ENCODE peak calls at places on chromosomes 6 and 20, in ten cellular contexts. One of them, this sample, is unnamed.

GRCh38 chr6:16596890-16597331 is 164.3 kb downstream of the ATXN1 start:
- DNase-seq in hypothalamus: no peak
- DNase-seq in stimulated activated CD8-positive, alpha-beta memory T cell treated with anti-CD3 and anti-CD28 coated beads, Interleukin-15, amount 100 ng/mL, for 48 hours: no peak
- DNase-seq in CD4-positive, alpha-beta memory T cell: no peak
- DNase-seq in AG10803: no peak
- DNase-seq in kidney tubule cell: no peak
- DNase-seq in HCT116: no peak
- DNase-seq in SHP77 treated with DMSO at 0.1 percent for 48 hours: no peak
- DNase-seq in neuronal stem cell: no peak
- DNase-seq in cardiac septum: no peak
- DNase-seq in this sample: no peak

GRCh38 chr6:31350551-31350950 is 6.4 kb downstream of the HLA-B start:
- DNase-seq in AG10803: no peak
- DNase-seq in HCT116: no peak
- DNase-seq in hypothalamus: no peak
- DNase-seq in cardiac septum: no peak
- DNase-seq in SHP77 treated with DMSO at 0.1 percent for 48 hours: no peak
- DNase-seq in stimulated activated CD8-positive, alpha-beta memory T cell treated with anti-CD3 and anti-CD28 coated beads, Interleukin-15, amount 100 ng/mL, for 48 hours: no peak
- DNase-seq in CD4-positive, alpha-beta memory T cell: no peak
- DNase-seq in neuronal stem cell: no peak
- DNase-seq in kidney tubule cell: no peak
- DNase-seq in this sample: no peak

GRCh38 chr20:14055127-14055742 is 59.9 kb downstream of the MACROD2 start:
- DNase-seq in SHP77 treated with DMSO at 0.1 percent for 48 hours: peak
- DNase-seq in cardiac septum: no peak
- DNase-seq in kidney tubule cell: peak
- DNase-seq in stimulated activated CD8-positive, alpha-beta memory T cell treated with anti-CD3 and anti-CD28 coated beads, Interleukin-15, amount 100 ng/mL, for 48 hours: no peak
- DNase-seq in HCT116: peak
- DNase-seq in hypothalamus: no peak
- DNase-seq in CD4-positive, alpha-beta memory T cell: peak
- DNase-seq in AG10803: peak
- DNase-seq in neuronal stem cell: peak
- DNase-seq in this sample: no peak

GRCh38 chr6:2026133-2026532 is 219.3 kb downstream of the GMDS start:
- DNase-seq in HCT116: no peak
- DNase-seq in SHP77 treated with DMSO at 0.1 percent for 48 hours: no peak
- DNase-seq in cardiac septum: no peak
- DNase-seq in neuronal stem cell: no peak
- DNase-seq in kidney tubule cell: peak
- DNase-seq in stimulated activated CD8-positive, alpha-beta memory T cell treated with anti-CD3 and anti-CD28 coated beads, Interleukin-15, amount 100 ng/mL, for 48 hours: no peak
- DNase-seq in AG10803: no peak
- DNase-seq in hypothalamus: no peak
- DNase-seq in CD4-positive, alpha-beta memory T cell: no peak
- DNase-seq in this sample: no peak

GRCh38 chr6:79704200-79704599 is 73.1 kb downstream of the SH3BGRL2 start:
- DNase-seq in SHP77 treated with DMSO at 0.1 percent for 48 hours: no peak
- DNase-seq in stimulated activated CD8-positive, alpha-beta memory T cell treated with anti-CD3 and anti-CD28 coated beads, Interleukin-15, amount 100 ng/mL, for 48 hours: no peak
- DNase-seq in cardiac septum: no peak
- DNase-seq in neuronal stem cell: no peak
- DNase-seq in HCT116: no peak
- DNase-seq in hypothalamus: no peak
- DNase-seq in AG10803: no peak
- DNase-seq in kidney tubule cell: no peak
- DNase-seq in CD4-positive, alpha-beta memory T cell: no peak
- DNase-seq in this sample: no peak

GRCh38 chr6:85644374-85644762 is 1.7 kb upstream of the SYNCRIP start:
- DNase-seq in SHP77 treated with DMSO at 0.1 percent for 48 hours: no peak
- DNase-seq in kidney tubule cell: no peak
- DNase-seq in AG10803: peak
- DNase-seq in HCT116: no peak
- DNase-seq in neuronal stem cell: no peak
- DNase-seq in cardiac septum: no peak
- DNase-seq in CD4-positive, alpha-beta memory T cell: no peak
- DNase-seq in stimulated activated CD8-positive, alpha-beta memory T cell treated with anti-CD3 and anti-CD28 coated beads, Interleukin-15, amount 100 ng/mL, for 48 hours: no peak
- DNase-seq in hypothalamus: no peak
- DNase-seq in this sample: no peak

GRCh38 chr6:6723792-6724318 is 135.3 kb downstream of the LY86 start:
- DNase-seq in kidney tubule cell: no peak
- DNase-seq in HCT116: no peak
- DNase-seq in hypothalamus: no peak
- DNase-seq in stimulated activated CD8-positive, alpha-beta memory T cell treated with anti-CD3 and anti-CD28 coated beads, Interleukin-15, amount 100 ng/mL, for 48 hours: no peak
- DNase-seq in cardiac septum: no peak
- DNase-seq in SHP77 treated with DMSO at 0.1 percent for 48 hours: no peak
- DNase-seq in CD4-positive, alpha-beta memory T cell: no peak
- DNase-seq in neuronal stem cell: no peak
- DNase-seq in AG10803: no peak
- DNase-seq in this sample: no peak

GRCh38 chr6:119540417-119540816 is 190.9 kb upstream of the MAN1A1 start:
- DNase-seq in HCT116: no peak
- DNase-seq in CD4-positive, alpha-beta memory T cell: no peak
- DNase-seq in stimulated activated CD8-positive, alpha-beta memory T cell treated with anti-CD3 and anti-CD28 coated beads, Interleukin-15, amount 100 ng/mL, for 48 hours: no peak
- DNase-seq in neuronal stem cell: no peak
- DNase-seq in cardiac septum: no peak
- DNase-seq in AG10803: no peak
- DNase-seq in hypothalamus: no peak
- DNase-seq in kidney tubule cell: peak
- DNase-seq in SHP77 treated with DMSO at 0.1 percent for 48 hours: no peak
- DNase-seq in this sample: no peak

GRCh38 chr6:158506577-158506976 is 53.3 kb upstream of the TMEM181 start:
- DNase-seq in kidney tubule cell: no peak
- DNase-seq in cardiac septum: no peak
- DNase-seq in HCT116: no peak
- DNase-seq in CD4-positive, alpha-beta memory T cell: no peak
- DNase-seq in neuronal stem cell: peak
- DNase-seq in hypothalamus: no peak
- DNase-seq in stimulated activated CD8-positive, alpha-beta memory T cell treated with anti-CD3 and anti-CD28 coated beads, Interleukin-15, amount 100 ng/mL, for 48 hours: no peak
- DNase-seq in AG10803: no peak
- DNase-seq in SHP77 treated with DMSO at 0.1 percent for 48 hours: peak
- DNase-seq in this sample: peak

GRCh38 chr6:21612067-21612745 is 18.7 kb downstream of the SOX4 start:
- DNase-seq in SHP77 treated with DMSO at 0.1 percent for 48 hours: no peak
- DNase-seq in cardiac septum: no peak
- DNase-seq in neuronal stem cell: no peak
- DNase-seq in HCT116: no peak
- DNase-seq in kidney tubule cell: no peak
- DNase-seq in AG10803: no peak
- DNase-seq in CD4-positive, alpha-beta memory T cell: no peak
- DNase-seq in stimulated activated CD8-positive, alpha-beta memory T cell treated with anti-CD3 and anti-CD28 coated beads, Interleukin-15, amount 100 ng/mL, for 48 hours: no peak
- DNase-seq in hypothalamus: no peak
- DNase-seq in this sample: no peak

GRCh38 chr6:114228675-114229074 is 114.1 kb downstream of the HS3ST5 start:
- DNase-seq in AG10803: no peak
- DNase-seq in stimulated activated CD8-positive, alpha-beta memory T cell treated with anti-CD3 and anti-CD28 coated beads, Interleukin-15, amount 100 ng/mL, for 48 hours: no peak
- DNase-seq in kidney tubule cell: no peak
- DNase-seq in HCT116: no peak
- DNase-seq in CD4-positive, alpha-beta memory T cell: no peak
- DNase-seq in neuronal stem cell: no peak
- DNase-seq in hypothalamus: no peak
- DNase-seq in cardiac septum: no peak
- DNase-seq in SHP77 treated with DMSO at 0.1 percent for 48 hours: no peak
- DNase-seq in this sample: no peak

GRCh38 chr20:32675223-32675975 is 1.7 kb upstream of the C20orf203 start:
- DNase-seq in AG10803: no peak
- DNase-seq in cardiac septum: no peak
- DNase-seq in neuronal stem cell: no peak
- DNase-seq in kidney tubule cell: no peak
- DNase-seq in SHP77 treated with DMSO at 0.1 percent for 48 hours: peak
- DNase-seq in stimulated activated CD8-positive, alpha-beta memory T cell treated with anti-CD3 and anti-CD28 coated beads, Interleukin-15, amount 100 ng/mL, for 48 hours: no peak
- DNase-seq in HCT116: no peak
- DNase-seq in CD4-positive, alpha-beta memory T cell: no peak
- DNase-seq in hypothalamus: no peak
- DNase-seq in this sample: no peak

GRCh38 chr6:147106759-147107401 is 97.3 kb upstream of the STXBP5 start:
- DNase-seq in HCT116: no peak
- DNase-seq in kidney tubule cell: no peak
- DNase-seq in cardiac septum: no peak
- DNase-seq in hypothalamus: no peak
- DNase-seq in neuronal stem cell: no peak
- DNase-seq in stimulated activated CD8-positive, alpha-beta memory T cell treated with anti-CD3 and anti-CD28 coated beads, Interleukin-15, amount 100 ng/mL, for 48 hours: no peak
- DNase-seq in AG10803: peak
- DNase-seq in CD4-positive, alpha-beta memory T cell: no peak
- DNase-seq in SHP77 treated with DMSO at 0.1 percent for 48 hours: no peak
- DNase-seq in this sample: no peak

GRCh38 chr20:43563429-43563828 is 4.6 kb downstream of the SGK2 start:
- DNase-seq in kidney tubule cell: no peak
- DNase-seq in HCT116: no peak
- DNase-seq in neuronal stem cell: no peak
- DNase-seq in AG10803: no peak
- DNase-seq in SHP77 treated with DMSO at 0.1 percent for 48 hours: no peak
- DNase-seq in CD4-positive, alpha-beta memory T cell: no peak
- DNase-seq in hypothalamus: no peak
- DNase-seq in cardiac septum: peak
- DNase-seq in stimulated activated CD8-positive, alpha-beta memory T cell treated with anti-CD3 and anti-CD28 coated beads, Interleukin-15, amount 100 ng/mL, for 48 hours: no peak
- DNase-seq in this sample: no peak

GRCh38 chr6:125701354-125701668 is 48.1 kb upstream of the HEY2 start:
- DNase-seq in SHP77 treated with DMSO at 0.1 percent for 48 hours: no peak
- DNase-seq in cardiac septum: no peak
- DNase-seq in AG10803: no peak
- DNase-seq in HCT116: no peak
- DNase-seq in hypothalamus: no peak
- DNase-seq in neuronal stem cell: no peak
- DNase-seq in CD4-positive, alpha-beta memory T cell: no peak
- DNase-seq in stimulated activated CD8-positive, alpha-beta memory T cell treated with anti-CD3 and anti-CD28 coated beads, Interleukin-15, amount 100 ng/mL, for 48 hours: no peak
- DNase-seq in kidney tubule cell: no peak
- DNase-seq in this sample: no peak

GRCh38 chr20:10648651-10649050 is 25.1 kb downstream of the JAG1 start:
- DNase-seq in stimulated activated CD8-positive, alpha-beta memory T cell treated with anti-CD3 and anti-CD28 coated beads, Interleukin-15, amount 100 ng/mL, for 48 hours: no peak
- DNase-seq in SHP77 treated with DMSO at 0.1 percent for 48 hours: no peak
- DNase-seq in cardiac septum: no peak
- DNase-seq in neuronal stem cell: no peak
- DNase-seq in AG10803: peak
- DNase-seq in hypothalamus: no peak
- DNase-seq in kidney tubule cell: peak
- DNase-seq in HCT116: no peak
- DNase-seq in CD4-positive, alpha-beta memory T cell: no peak
- DNase-seq in this sample: peak

GRCh38 chr20:53003420-53003819 is 31.3 kb downstream of the TSHZ2 start:
- DNase-seq in kidney tubule cell: peak
- DNase-seq in stimulated activated CD8-positive, alpha-beta memory T cell treated with anti-CD3 and anti-CD28 coated beads, Interleukin-15, amount 100 ng/mL, for 48 hours: no peak
- DNase-seq in SHP77 treated with DMSO at 0.1 percent for 48 hours: no peak
- DNase-seq in hypothalamus: no peak
- DNase-seq in CD4-positive, alpha-beta memory T cell: no peak
- DNase-seq in cardiac septum: no peak
- DNase-seq in AG10803: peak
- DNase-seq in HCT116: no peak
- DNase-seq in neuronal stem cell: peak
- DNase-seq in this sample: no peak

GRCh38 chr6:140833396-140833795 is 1299.3 kb upstream of the GJE1 start:
- DNase-seq in kidney tubule cell: no peak
- DNase-seq in HCT116: no peak
- DNase-seq in cardiac septum: no peak
- DNase-seq in AG10803: no peak
- DNase-seq in CD4-positive, alpha-beta memory T cell: no peak
- DNase-seq in neuronal stem cell: no peak
- DNase-seq in stimulated activated CD8-positive, alpha-beta memory T cell treated with anti-CD3 and anti-CD28 coated beads, Interleukin-15, amount 100 ng/mL, for 48 hours: no peak
- DNase-seq in SHP77 treated with DMSO at 0.1 percent for 48 hours: no peak
- DNase-seq in hypothalamus: no peak
- DNase-seq in this sample: no peak

GRCh38 chr6:33417127-33417902 is 592 bp downstream of the CUTA start:
- DNase-seq in CD4-positive, alpha-beta memory T cell: no peak
- DNase-seq in cardiac septum: no peak
- DNase-seq in kidney tubule cell: peak
- DNase-seq in HCT116: no peak
- DNase-seq in neuronal stem cell: no peak
- DNase-seq in stimulated activated CD8-positive, alpha-beta memory T cell treated with anti-CD3 and anti-CD28 coated beads, Interleukin-15, amount 100 ng/mL, for 48 hours: no peak
- DNase-seq in AG10803: peak
- DNase-seq in hypothalamus: no peak
- DNase-seq in SHP77 treated with DMSO at 0.1 percent for 48 hours: no peak
- DNase-seq in this sample: peak

GRCh38 chr6:12238191-12238590 is 52.0 kb upstream of the EDN1 start:
- DNase-seq in SHP77 treated with DMSO at 0.1 percent for 48 hours: no peak
- DNase-seq in AG10803: no peak
- DNase-seq in CD4-positive, alpha-beta memory T cell: no peak
- DNase-seq in HCT116: no peak
- DNase-seq in cardiac septum: no peak
- DNase-seq in neuronal stem cell: no peak
- DNase-seq in stimulated activated CD8-positive, alpha-beta memory T cell treated with anti-CD3 and anti-CD28 coated beads, Interleukin-15, amount 100 ng/mL, for 48 hours: peak
- DNase-seq in hypothalamus: no peak
- DNase-seq in kidney tubule cell: no peak
- DNase-seq in this sample: no peak

GRCh38 chr6:68343901-68344300 is 291.2 kb upstream of the ADGRB3 start:
- DNase-seq in neuronal stem cell: peak
- DNase-seq in SHP77 treated with DMSO at 0.1 percent for 48 hours: peak
- DNase-seq in hypothalamus: no peak
- DNase-seq in kidney tubule cell: peak
- DNase-seq in stimulated activated CD8-positive, alpha-beta memory T cell treated with anti-CD3 and anti-CD28 coated beads, Interleukin-15, amount 100 ng/mL, for 48 hours: no peak
- DNase-seq in HCT116: no peak
- DNase-seq in cardiac septum: no peak
- DNase-seq in AG10803: no peak
- DNase-seq in CD4-positive, alpha-beta memory T cell: no peak
- DNase-seq in this sample: no peak

GRCh38 chr6:156686429-156686939 is 90.7 kb upstream of the ARID1B start:
- DNase-seq in cardiac septum: no peak
- DNase-seq in hypothalamus: peak
- DNase-seq in AG10803: peak
- DNase-seq in SHP77 treated with DMSO at 0.1 percent for 48 hours: peak
- DNase-seq in HCT116: no peak
- DNase-seq in kidney tubule cell: peak
- DNase-seq in neuronal stem cell: no peak
- DNase-seq in CD4-positive, alpha-beta memory T cell: no peak
- DNase-seq in stimulated activated CD8-positive, alpha-beta memory T cell treated with anti-CD3 and anti-CD28 coated beads, Interleukin-15, amount 100 ng/mL, for 48 hours: no peak
- DNase-seq in this sample: no peak

GRCh38 chr20:62732356-62732755 is 23.7 kb downstream of the NTSR1 start:
- DNase-seq in CD4-positive, alpha-beta memory T cell: no peak
- DNase-seq in kidney tubule cell: no peak
- DNase-seq in hypothalamus: no peak
- DNase-seq in stimulated activated CD8-positive, alpha-beta memory T cell treated with anti-CD3 and anti-CD28 coated beads, Interleukin-15, amount 100 ng/mL, for 48 hours: no peak
- DNase-seq in HCT116: no peak
- DNase-seq in SHP77 treated with DMSO at 0.1 percent for 48 hours: no peak
- DNase-seq in neuronal stem cell: no peak
- DNase-seq in AG10803: no peak
- DNase-seq in cardiac septum: no peak
- DNase-seq in this sample: no peak

GRCh38 chr6:127520061-127520460 is 926 bp upstream of the MTCL3 start:
- DNase-seq in cardiac septum: no peak
- DNase-seq in HCT116: no peak
- DNase-seq in AG10803: no peak
- DNase-seq in stimulated activated CD8-positive, alpha-beta memory T cell treated with anti-CD3 and anti-CD28 coated beads, Interleukin-15, amount 100 ng/mL, for 48 hours: no peak
- DNase-seq in neuronal stem cell: peak
- DNase-seq in SHP77 treated with DMSO at 0.1 percent for 48 hours: no peak
- DNase-seq in hypothalamus: no peak
- DNase-seq in CD4-positive, alpha-beta memory T cell: peak
- DNase-seq in kidney tubule cell: peak
- DNase-seq in this sample: no peak

GRCh38 chr20:47886454-47887041 is 101.3 kb upstream of the SULF2 start:
- DNase-seq in neuronal stem cell: no peak
- DNase-seq in stimulated activated CD8-positive, alpha-beta memory T cell treated with anti-CD3 and anti-CD28 coated beads, Interleukin-15, amount 100 ng/mL, for 48 hours: no peak
- DNase-seq in AG10803: no peak
- DNase-seq in CD4-positive, alpha-beta memory T cell: no peak
- DNase-seq in HCT116: no peak
- DNase-seq in cardiac septum: no peak
- DNase-seq in kidney tubule cell: no peak
- DNase-seq in hypothalamus: no peak
- DNase-seq in SHP77 treated with DMSO at 0.1 percent for 48 hours: no peak
- DNase-seq in this sample: no peak

GRCh38 chr6:52725530-52726192 is 37.6 kb downstream of the GSTA2 start:
- DNase-seq in CD4-positive, alpha-beta memory T cell: no peak
- DNase-seq in kidney tubule cell: peak
- DNase-seq in cardiac septum: no peak
- DNase-seq in SHP77 treated with DMSO at 0.1 percent for 48 hours: peak
- DNase-seq in neuronal stem cell: no peak
- DNase-seq in hypothalamus: no peak
- DNase-seq in stimulated activated CD8-positive, alpha-beta memory T cell treated with anti-CD3 and anti-CD28 coated beads, Interleukin-15, amount 100 ng/mL, for 48 hours: no peak
- DNase-seq in AG10803: peak
- DNase-seq in HCT116: no peak
- DNase-seq in this sample: no peak

GRCh38 chr6:34315780-34316179 is 67.0 kb upstream of the SMIM29 start:
- DNase-seq in neuronal stem cell: no peak
- DNase-seq in AG10803: no peak
- DNase-seq in cardiac septum: no peak
- DNase-seq in SHP77 treated with DMSO at 0.1 percent for 48 hours: no peak
- DNase-seq in stimulated activated CD8-positive, alpha-beta memory T cell treated with anti-CD3 and anti-CD28 coated beads, Interleukin-15, amount 100 ng/mL, for 48 hours: no peak
- DNase-seq in CD4-positive, alpha-beta memory T cell: peak
- DNase-seq in kidney tubule cell: no peak
- DNase-seq in HCT116: no peak
- DNase-seq in hypothalamus: no peak
- DNase-seq in this sample: no peak

GRCh38 chr6:119683022-119683421 is 333.5 kb upstream of the MAN1A1 start:
- DNase-seq in neuronal stem cell: no peak
- DNase-seq in SHP77 treated with DMSO at 0.1 percent for 48 hours: no peak
- DNase-seq in stimulated activated CD8-positive, alpha-beta memory T cell treated with anti-CD3 and anti-CD28 coated beads, Interleukin-15, amount 100 ng/mL, for 48 hours: no peak
- DNase-seq in HCT116: no peak
- DNase-seq in hypothalamus: no peak
- DNase-seq in kidney tubule cell: no peak
- DNase-seq in cardiac septum: no peak
- DNase-seq in CD4-positive, alpha-beta memory T cell: no peak
- DNase-seq in AG10803: no peak
- DNase-seq in this sample: no peak

This sample was measured in coronary artery.